ENCODE peak calls at places on chromosomes 5 and 9, in five cellular contexts. L is K562, Y is GM12878, X is GM23338, P is SK-N-SH. Z is an unnamed sample.

GRCh38 chr9:111005711-111006482 is 32.4 kb downstream of the LPAR1 start:
- DNase-seq in L (no peak), Y (no peak), X (no peak), P (no peak), Z (no peak)

GRCh38 chr5:130222638-130223037 is 318.4 kb downstream of the CHSY3 start:
- DNase-seq in L (no peak), Y (no peak), X (no peak), P (no peak), Z (no peak)

GRCh38 chr9:109331353-109331752 is 10.5 kb upstream of the EPB41L4B start:
- DNase-seq in L (no peak), Y (no peak), X (no peak), P (peak), Z (no peak)

GRCh38 chr5:127978738-127979300 is 104.7 kb upstream of the SLC12A2 start:
- DNase-seq in L (no peak), Y (no peak), X (no peak), P (no peak), Z (no peak)

GRCh38 chr9:21316860-21317259 is 11.7 kb upstream of the IFNA5 start:
- DNase-seq in L (no peak), Y (no peak), X (peak), P (no peak), Z (no peak)

GRCh38 chr5:58451732-58452565 is 7.9 kb downstream of the PLK2 start:
- DNase-seq in L (no peak), Y (no peak), X (no peak), P (no peak), Z (no peak)

GRCh38 chr5:65213921-65214525 is 267.7 kb downstream of the ADAMTS6 start:
- DNase-seq in L (peak), Y (no peak), X (peak), P (peak), Z (no peak)

GRCh38 chr9:4366649-4367330 is 66.9 kb upstream of the GLIS3 start:
- DNase-seq in L (peak), Y (no peak), X (peak), P (peak), Z (peak)

GRCh38 chr5:77360969-77361368 is 131.1 kb downstream of the WDR41 start:
- DNase-seq in L (no peak), Y (no peak), X (no peak), P (no peak), Z (no peak)

GRCh38 chr9:97510797-97511761 is 9.6 kb downstream of the TMOD1 start:
- DNase-seq in L (no peak), Y (peak), X (no peak), P (no peak), Z (no peak)

GRCh38 chr5:60794691-60795090 is 49.4 kb downstream of the ELOVL7 start:
- DNase-seq in L (peak), Y (no peak), X (peak), P (no peak), Z (no peak)

GRCh38 chr5:131384616-131385214 is 120.9 kb downstream of the CDC42SE2 start:
- DNase-seq in L (no peak), Y (no peak), X (no peak), P (no peak), Z (no peak)

GRCh38 chr5:35248843-35249780 is 18.8 kb upstream of the PRLR start:
- DNase-seq in L (no peak), Y (no peak), X (no peak), P (no peak), Z (no peak)

GRCh38 chr9:99046542-99047071 is 58.3 kb upstream of the TGFBR1 start:
- DNase-seq in L (no peak), Y (no peak), X (no peak), P (no peak), Z (no peak)

GRCh38 chr5:75050415-75050814 is 1.9 kb downstream of the GCNT4 start:
- DNase-seq in L (peak), Y (no peak), X (peak), P (peak), Z (no peak)

GRCh38 chr5:9898319-9898718 is 268.2 kb upstream of the TAS2R1 start:
- DNase-seq in L (no peak), Y (no peak), X (peak), P (peak), Z (no peak)
- TF ChIP-seq REST in L (no peak), Y (no peak), X (no peak), P (no peak), Z (no peak)

DNA sequence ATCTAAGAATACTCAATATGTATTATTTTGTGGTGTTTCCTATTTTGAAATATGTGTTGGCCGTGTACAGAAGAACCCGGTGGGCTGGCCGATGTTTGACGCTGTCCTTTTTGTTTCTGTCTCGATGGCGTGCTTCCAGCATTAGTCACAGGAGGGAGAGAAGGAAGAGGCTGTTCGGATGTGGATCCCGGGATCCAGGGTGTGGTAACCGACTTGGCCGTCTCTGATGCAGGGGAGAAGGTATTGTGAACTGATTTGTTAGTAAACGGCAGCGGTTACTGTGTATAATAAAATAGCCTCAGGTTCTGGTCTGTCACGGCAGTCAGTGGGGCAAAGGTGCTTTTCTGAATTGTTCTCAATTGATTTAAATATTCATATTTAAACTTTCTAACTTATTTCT is 275.0 kb downstream of the ARHGEF28 start:
- DNase-seq in L (no peak), Y (no peak), X (peak), P (no peak), Z (no peak)
- TF ChIP-seq REST in L (no peak), Y (no peak), X (no peak), P (no peak), Z (no peak)

DNA sequence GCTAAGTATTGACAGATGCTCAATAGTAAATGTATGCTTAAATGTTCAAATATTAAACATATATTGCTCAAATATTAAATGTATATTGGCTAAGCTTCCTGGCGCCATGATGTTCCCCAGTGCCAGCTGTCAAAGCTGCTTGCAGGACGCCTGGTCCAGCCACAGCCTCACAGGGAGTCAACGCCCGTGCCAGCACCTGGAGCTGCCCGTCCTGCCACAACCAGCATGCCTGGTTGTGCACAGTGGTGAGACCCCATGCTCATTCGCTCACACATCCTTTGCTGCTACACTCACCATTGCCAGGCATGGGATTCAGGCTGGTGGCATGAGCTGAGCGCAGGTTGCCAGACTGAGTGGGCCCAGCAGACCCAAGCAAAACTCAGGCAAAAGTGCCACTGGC is 926.9 kb upstream of the EDIL3 start:
- DNase-seq in L (no peak), Y (no peak), X (no peak), P (no peak), Z (no peak)
- TF ChIP-seq REST in L (no peak), Y (no peak), X (no peak), P (no peak), Z (no peak)

GRCh38 chr9:71816782-71817549 is 48.7 kb upstream of the CEMIP2 start:
- DNase-seq in L (no peak), Y (no peak), X (no peak), P (no peak), Z (no peak)

GRCh38 chr9:71822455-71822854 is 54.1 kb upstream of the CEMIP2 start:
- DNase-seq in L (no peak), Y (no peak), X (no peak), P (no peak), Z (no peak)

GRCh38 chr9:71822935-71823334 is 54.6 kb upstream of the CEMIP2 start:
- DNase-seq in L (no peak), Y (no peak), X (peak), P (no peak), Z (no peak)

GRCh38 chr9:71820516-71820915 is 52.2 kb upstream of the CEMIP2 start:
- DNase-seq in L (no peak), Y (no peak), X (no peak), P (no peak), Z (no peak)

GRCh38 chr9:71819115-71819739 is 50.9 kb upstream of the CEMIP2 start:
- DNase-seq in L (peak), Y (no peak), X (peak), P (peak), Z (no peak)
- TF ChIP-seq REST in L (no peak), Y (no peak), X (no peak), P (no peak), Z (no peak)

DNA sequence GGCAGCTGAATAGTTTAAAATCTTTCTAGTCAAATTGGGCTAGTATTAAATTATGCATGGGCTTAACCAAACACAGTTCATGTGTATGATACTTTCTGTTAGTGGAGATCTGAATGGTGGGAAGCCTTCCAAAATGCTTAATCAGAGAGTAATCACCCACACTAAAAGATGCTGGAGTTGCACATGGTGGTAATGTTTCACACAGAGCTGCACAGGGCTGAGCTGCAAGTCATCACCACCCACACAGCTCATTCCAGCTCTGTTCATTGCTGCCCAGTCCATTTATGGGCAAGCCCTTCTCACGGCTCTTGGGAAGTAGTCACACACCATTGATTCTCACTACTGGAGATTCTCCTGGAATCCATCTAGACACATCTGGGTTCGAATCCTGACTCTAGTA is 351.5 kb upstream of the KCNN2 start:
- DNase-seq in L (no peak), Y (no peak), X (no peak), P (no peak), Z (no peak)
- TF ChIP-seq REST in L (no peak), Y (no peak), X (no peak), P (no peak), Z (no peak)

GRCh38 chr5:33340195-33340594 is 100.6 kb upstream of the TARS1 start:
- DNase-seq in L (no peak), Y (no peak), X (peak), P (no peak), Z (no peak)

GRCh38 chr5:33346534-33346933 is 94.2 kb upstream of the TARS1 start:
- DNase-seq in L (no peak), Y (no peak), X (no peak), P (no peak), Z (no peak)

GRCh38 chr5:33339413-33339812 is 101.4 kb upstream of the TARS1 start:
- DNase-seq in L (no peak), Y (no peak), X (peak), P (no peak), Z (no peak)

GRCh38 chr5:33341316-33341715 is 99.4 kb upstream of the TARS1 start:
- DNase-seq in L (no peak), Y (no peak), X (no peak), P (no peak), Z (no peak)

GRCh38 chr5:33343661-33344327 is 97.0 kb upstream of the TARS1 start:
- DNase-seq in L (no peak), Y (no peak), X (no peak), P (no peak), Z (no peak)
- TF ChIP-seq REST in L (no peak), Y (no peak), X (no peak), P (no peak), Z (no peak)

GRCh38 chr9:38708759-38709158 is 11.2 kb downstream of the FAM240B start:
- DNase-seq in L (no peak), Y (no peak), X (no peak), P (peak), Z (no peak)
- TF ChIP-seq REST in L (no peak), Y (no peak), X (no peak), P (no peak), Z (no peak)

GRCh38 chr9:136229096-136230065 is 16.2 kb downstream of the QSOX2 start:
- DNase-seq in L (no peak), Y (no peak), X (no peak), P (no peak), Z (no peak)

GRCh38 chr9:136226680-136227410 is 18.8 kb downstream of the QSOX2 start:
- DNase-seq in L (no peak), Y (no peak), X (no peak), P (no peak), Z (no peak)

GRCh38 chr9:136230365-136230764 is 15.2 kb downstream of the QSOX2 start:
- DNase-seq in L (no peak), Y (no peak), X (no peak), P (no peak), Z (no peak)

GRCh38 chr9:136225748-136226679 is 19.6 kb downstream of the QSOX2 start:
- DNase-seq in L (peak), Y (peak), X (peak), P (peak), Z (peak)

GRCh38 chr9:136228107-136228875 is 17.3 kb downstream of the QSOX2 start:
- DNase-seq in L (no peak), Y (no peak), X (no peak), P (no peak), Z (no peak)
- TF ChIP-seq REST in L (no peak), Y (no peak), X (no peak), P (no peak), Z (no peak)

DNA sequence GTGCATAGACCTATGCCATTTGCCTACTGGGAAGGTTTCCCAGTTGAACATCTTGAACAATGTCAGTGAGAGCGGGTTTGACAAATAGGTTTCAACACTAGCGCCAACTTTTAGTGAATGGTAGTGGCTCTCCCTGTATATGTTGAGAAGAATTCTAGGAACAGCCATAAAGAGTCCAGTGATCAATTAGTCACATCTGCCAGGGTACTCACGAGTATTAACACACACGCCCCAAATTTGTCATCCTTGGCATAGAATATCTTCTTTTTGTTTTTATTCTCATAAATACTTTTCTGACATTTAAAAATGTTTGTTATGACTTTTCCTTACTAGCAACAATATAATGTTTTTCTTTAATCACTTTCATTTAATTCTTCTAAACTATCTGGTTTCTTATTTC is 307.5 kb downstream of the PJA2 start:
- DNase-seq in L (no peak), Y (no peak), X (no peak), P (no peak), Z (no peak)
- TF ChIP-seq REST in L (no peak), Y (no peak), X (no peak), P (no peak), Z (no peak)

DNA sequence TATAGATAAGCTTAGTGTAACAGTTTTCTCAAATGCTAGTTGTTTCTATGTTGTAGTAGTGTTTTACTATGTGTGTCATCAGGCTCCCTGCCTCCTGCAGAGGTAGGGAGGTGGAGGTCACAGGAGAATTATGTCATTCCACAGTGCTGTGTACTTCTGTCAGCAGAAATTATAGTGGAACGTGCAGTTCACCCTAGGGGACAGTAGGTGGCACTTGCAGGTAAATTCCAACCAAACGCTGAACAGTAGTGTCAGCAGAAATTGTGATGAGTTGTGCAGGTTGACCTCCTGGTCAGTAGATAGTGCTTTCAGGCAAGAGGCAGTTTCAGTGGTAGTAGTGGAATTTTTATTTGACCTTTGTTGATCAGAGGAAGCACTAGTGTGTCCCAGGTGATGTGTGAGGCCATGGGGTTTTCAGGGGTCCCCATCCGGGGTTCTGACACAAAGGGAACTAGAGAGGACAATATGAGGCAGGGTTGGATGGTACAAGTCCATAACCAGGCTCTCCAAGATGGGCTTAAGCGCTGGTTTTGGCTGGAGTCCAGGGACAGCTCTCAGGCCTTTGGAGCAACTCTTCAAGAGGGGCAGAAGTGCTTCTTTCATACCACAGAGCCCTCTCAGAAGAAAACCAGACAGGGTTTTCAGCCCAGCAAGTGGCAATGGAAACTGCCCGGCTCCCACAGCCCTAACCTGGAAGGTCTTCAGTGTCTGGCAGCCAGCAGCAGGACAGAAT is 402.9 kb downstream of the CYLC2 start:
- DNase-seq in L (peak), Y (no peak), X (peak), P (peak), Z (peak)
- TF ChIP-seq REST in L (no peak), Y (no peak), X (no peak), P (no peak), Z (no peak)